ENCODE peak calls at places on chromosomes 4 and X, in ten cellular contexts. M is transverse colon, K is lower leg skin, P is tibial nerve, N is prostate gland, Z is A549, C is K562, I is heart left ventricle, W is suprapubic skin, S is uterus. O is an unnamed sample.

GRCh38 chr4:5955201-5955821 is 62.4 kb upstream of the CRMP1 start:
- DNase-seq in N (no peak), Z (no peak), S (peak; percentile 27), W (no peak), K (peak; percentile 78), I (no peak), C (no peak), P (no peak), M (no peak), O (no peak)

GRCh38 chrX:75887833-75888232 is 102.8 kb upstream of the MAGEE2 start:
- DNase-seq in Z (no peak), C (no peak), M (no peak), I (no peak), N (no peak), P (no peak), K (no peak), S (no peak), W (no peak), O (no peak)

GRCh38 chr4:53026233-53026632 is 164.1 kb downstream of the RASL11B start:
- DNase-seq in K (no peak), P (no peak), I (no peak), N (no peak), Z (no peak), W (no peak), S (no peak), M (no peak), C (no peak), O (no peak)

GRCh38 chrX:19085975-19086772 is 36.1 kb downstream of the ADGRG2 start:
- DNase-seq in K (no peak), M (no peak), S (no peak), N (no peak), I (no peak), C (no peak), Z (no peak), P (no peak), W (no peak), O (no peak)

GRCh38 chrX:57918750-57919436 is 8.6 kb upstream of the ZXDA start:
- DNase-seq in I (no peak), C (no peak), M (peak; percentile 27), Z (no peak), N (no peak), K (no peak), P (peak; percentile 24), S (no peak), W (no peak), O (no peak)

GRCh38 chr4:101050088-101050835 is 297.1 kb downstream of the PPP3CA start:
- DNase-seq in S (no peak), Z (no peak), C (no peak), M (no peak), I (no peak), K (no peak), P (no peak), W (no peak), N (no peak), O (no peak)

GRCh38 chrX:63917296-63917695 is 132.3 kb upstream of the ARHGEF9 start:
- DNase-seq in W (no peak), M (no peak), K (no peak), I (no peak), P (no peak), N (no peak), Z (no peak), S (no peak), C (no peak), O (no peak)

GRCh38 chr4:38177792-38178665 is 217.8 kb downstream of the PTTG2 start:
- DNase-seq in C (peak; percentile 62), P (peak; percentile 55), K (peak; percentile 94), N (peak; percentile 64), W (peak; percentile 91), Z (no peak), I (peak; percentile 86), S (peak; percentile 78), M (peak; percentile 81), O (no peak)

GRCh38 chr4:28921886-28922285 is 1798.3 kb upstream of the PCDH7 start:
- DNase-seq in C (no peak), Z (no peak), K (no peak), W (no peak), N (no peak), I (no peak), P (no peak), M (no peak), S (no peak), O (no peak)

GRCh38 chrX:107743995-107744394 is 31.6 kb downstream of the TSC22D3 start:
- DNase-seq in N (no peak), K (no peak), P (no peak), M (no peak), S (no peak), W (no peak), C (no peak), Z (no peak), I (no peak), O (no peak)

GRCh38 chr4:37689353-37689752 is 3.2 kb upstream of the RELL1 start:
- DNase-seq in C (no peak), Z (no peak), M (no peak), N (no peak), P (no peak), S (no peak), I (no peak), K (no peak), W (no peak), O (no peak)

GRCh38 chr4:167831853-167832252 is 260.5 kb upstream of the ANXA10 start:
- DNase-seq in K (no peak), Z (no peak), W (no peak), N (no peak), I (no peak), S (no peak), P (no peak), C (no peak), M (no peak), O (no peak)

GRCh38 chrX:82384401-82384800 is 1123.7 kb upstream of the POU3F4 start:
- DNase-seq in Z (no peak), M (no peak), S (no peak), K (no peak), P (no peak), I (no peak), W (no peak), C (no peak), N (peak; percentile 12), O (no peak)

GRCh38 chr4:86032476-86033022 is 327.3 kb downstream of the MAPK10 start:
- DNase-seq in W (no peak), S (peak; percentile 24), P (peak; percentile 7), M (no peak), Z (no peak), C (no peak), I (no peak), K (no peak), N (peak; percentile 51), O (no peak)

GRCh38 chr4:176195184-176195978 is at the start of gene SPATA4:
- DNase-seq in Z (peak; percentile 65), W (peak; percentile 94), I (peak; percentile 97), K (peak; percentile 98), C (peak; percentile 94), N (peak; percentile 93), S (peak; percentile 91), M (peak; percentile 95), P (peak; percentile 90), O (peak; percentile 64)
- TF ChIP-seq POLR2A in Z (peak; percentile 46), W (peak; percentile 35), I (peak; percentile 75), K (no peak), C (peak; percentile 69), N (peak; percentile 32), S (peak; percentile 45), M (peak; percentile 43), P (peak; percentile 45), O (peak; percentile 64)

GRCh38 chrX:153954618-153955450 is 10.4 kb upstream of the RENBP start:
- DNase-seq in K (no peak), C (no peak), W (no peak), N (no peak), S (no peak), P (no peak), M (no peak), Z (no peak), I (peak; percentile 27), O (no peak)

GRCh38 chrX:153951683-153952372 is 7.4 kb upstream of the RENBP start:
- DNase-seq in Z (no peak), S (no peak), P (no peak), M (no peak), K (no peak), N (no peak), I (no peak), C (no peak), W (no peak), O (no peak)

GRCh38 chrX:153953342-153953830 is 8.9 kb upstream of the RENBP start:
- DNase-seq in P (peak; percentile 53), M (peak; percentile 81), S (peak; percentile 88), K (peak; percentile 94), W (no peak), I (peak; percentile 77), N (peak; percentile 28), Z (peak; percentile 68), C (peak; percentile 77), O (peak; percentile 51)

GRCh38 chrX:153953892-153954617 is 9.6 kb upstream of the RENBP start:
- DNase-seq in M (no peak), S (no peak), K (no peak), Z (no peak), N (no peak), P (no peak), W (no peak), C (no peak), I (peak; percentile 46), O (no peak)

DNA sequence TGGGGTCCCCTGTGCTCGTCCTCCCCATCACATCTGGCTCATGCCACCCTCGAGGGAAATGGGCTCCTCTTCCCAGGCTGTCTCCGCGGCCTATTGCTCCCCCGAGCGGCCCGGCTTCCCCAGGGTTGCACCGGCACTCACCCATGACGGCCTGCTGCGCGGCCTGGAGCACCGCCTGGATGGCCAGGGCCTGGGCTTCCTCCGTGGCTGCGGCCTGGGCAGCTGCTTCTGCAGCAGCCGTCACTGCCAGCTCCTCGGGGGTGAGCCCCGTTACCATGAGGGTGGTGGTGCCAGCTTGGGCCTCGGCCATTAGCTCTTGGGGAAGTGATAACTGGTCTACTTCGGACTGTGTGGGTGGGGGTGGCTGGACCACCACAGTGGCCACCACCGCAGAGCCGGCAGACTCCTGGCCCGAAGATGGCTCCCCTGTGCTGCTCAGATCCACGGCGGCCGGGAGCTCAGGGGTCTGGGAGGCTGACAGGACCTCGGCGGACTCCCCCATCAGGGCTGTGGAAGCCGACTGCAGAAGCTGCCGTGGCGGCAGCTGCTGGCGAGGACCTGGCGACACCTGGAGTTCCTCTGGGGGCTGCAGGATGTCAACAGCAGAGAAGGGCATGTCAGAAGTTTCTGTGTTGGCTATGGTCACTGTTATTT is 8.1 kb upstream of the RENBP start:
- DNase-seq in W (no peak), I (no peak), S (no peak), C (no peak), N (no peak), K (no peak), M (no peak), Z (no peak), P (no peak), O (no peak)
- TF ChIP-seq POLR2A in W (no peak), I (no peak), S (no peak), C (no peak), N (no peak), K (no peak), M (no peak), Z (no peak), P (no peak), O (no peak)

GRCh38 chr4:10582059-10582686 is 102.4 kb downstream of the CLNK start:
- DNase-seq in W (no peak), K (peak; percentile 75), P (peak; percentile 66), N (peak; percentile 48), I (no peak), M (peak; percentile 36), Z (peak; percentile 8), S (no peak), C (peak; percentile 37), O (peak; percentile 7)
- TF ChIP-seq POLR2A in W (no peak), K (no peak), P (no peak), N (no peak), I (no peak), M (no peak), Z (no peak), S (no peak), C (no peak), O (no peak)

GRCh38 chr4:60463846-60464502 is 736.2 kb upstream of the ADGRL3 start:
- DNase-seq in K (no peak), C (peak; percentile 8), P (no peak), Z (no peak), W (no peak), M (no peak), S (no peak), N (no peak), I (no peak), O (no peak)
- TF ChIP-seq POLR2A in K (no peak), C (no peak), P (no peak), Z (no peak), W (no peak), M (no peak), S (no peak), N (no peak), I (no peak), O (no peak)

O was measured in H54.